ENCODE peak calls at places on chromosomes 12 and 14, in nine cellular contexts. E, V, I, K, Q, B, O, S and H are unnamed samples.

GRCh38 chr12:95205685-95206084 is 11.6 kb downstream of the FGD6 start:
- DNase-seq in E (no peak), V (no peak), I (peak), K (no peak), Q (peak), B (peak), O (peak), S (no peak), H (no peak)

GRCh38 chr14:96255501-96256366 is at the start of gene BDKRB1:
- DNase-seq in E (no peak), V (no peak), I (no peak), K (no peak), Q (peak), B (no peak), O (no peak), S (no peak), H (no peak)

GRCh38 chr12:42804928-42805327 is 215.4 kb upstream of the PRICKLE1 start:
- DNase-seq in E (no peak), V (no peak), I (no peak), K (no peak), Q (no peak), B (peak), O (no peak), S (no peak), H (no peak)

GRCh38 chr12:122064034-122064777 is 14.3 kb upstream of the MLXIP start:
- DNase-seq in E (no peak), V (peak), I (peak), K (peak), Q (peak), B (peak), O (peak), S (no peak), H (peak)

GRCh38 chr14:61565836-61566536 is 129.3 kb upstream of the HIF1A start:
- DNase-seq in E (no peak), V (no peak), I (no peak), K (no peak), Q (peak), B (no peak), O (peak), S (no peak), H (no peak)

GRCh38 chr14:92564361-92565039 is 50.9 kb downstream of the RIN3 start:
- DNase-seq in E (no peak), V (no peak), I (no peak), K (peak), Q (no peak), B (no peak), O (no peak), S (no peak), H (no peak)

GRCh38 chr12:116317986-116318737 is 40.7 kb upstream of the MED13L start:
- DNase-seq in E (no peak), V (no peak), I (no peak), K (peak), Q (no peak), B (no peak), O (no peak), S (no peak), H (no peak)

GRCh38 chr12:30003321-30003720 is 219.6 kb upstream of the TMTC1 start:
- DNase-seq in E (no peak), V (no peak), I (no peak), K (no peak), Q (no peak), B (no peak), O (no peak), S (no peak), H (no peak)

GRCh38 chr12:68807576-68808387 is at the start of gene MDM2:
- DNase-seq in E (peak), V (peak), I (peak), K (peak), Q (peak), B (peak), O (peak), S (no peak), H (peak)

GRCh38 chr12:57171668-57172067 is 24.2 kb upstream of the LRP1-AS start:
- DNase-seq in E (no peak), V (no peak), I (no peak), K (no peak), Q (peak), B (no peak), O (no peak), S (peak), H (no peak)

GRCh38 chr12:47808574-47809380 is 10.9 kb downstream of the HDAC7 start:
- DNase-seq in E (no peak), V (no peak), I (no peak), K (no peak), Q (peak), B (peak), O (no peak), S (no peak), H (no peak)

GRCh38 chr14:94601961-94602391 is 10.2 kb upstream of the SERPINA3 start:
- DNase-seq in E (no peak), V (peak), I (peak), K (no peak), Q (peak), B (peak), O (peak), S (no peak), H (no peak)

GRCh38 chr12:57049047-57049446 is 882 bp downstream of the MYO1A start:
- DNase-seq in E (no peak), V (no peak), I (no peak), K (no peak), Q (no peak), B (peak), O (no peak), S (no peak), H (no peak)

GRCh38 chr14:100147181-100147631 is 12.2 kb downstream of the DEGS2 start:
- DNase-seq in E (no peak), V (no peak), I (no peak), K (peak), Q (no peak), B (no peak), O (no peak), S (no peak), H (peak)

GRCh38 chr12:32390572-32391219 is 8.7 kb upstream of the FGD4 start:
- DNase-seq in E (no peak), V (no peak), I (peak), K (peak), Q (no peak), B (peak), O (peak), S (no peak), H (peak)

GRCh38 chr12:93041416-93041815 is 112.3 kb upstream of the EEA1 start:
- DNase-seq in E (no peak), V (no peak), I (no peak), K (no peak), Q (no peak), B (no peak), O (no peak), S (no peak), H (no peak)
- TF ChIP-seq CTCF in E (no peak), V (no peak), I (no peak), K (no peak), Q (no peak), B (no peak), O (no peak), S (no peak), H (no peak)

GRCh38 chr12:105288311-105288996 is 42.0 kb upstream of the C12orf75 start:
- DNase-seq in E (no peak), V (no peak), I (no peak), K (no peak), Q (no peak), B (no peak), O (no peak), S (no peak), H (no peak)
- TF ChIP-seq CTCF in E (no peak), V (no peak), I (no peak), K (no peak), Q (no peak), B (no peak), O (peak), S (no peak), H (no peak)

DNA sequence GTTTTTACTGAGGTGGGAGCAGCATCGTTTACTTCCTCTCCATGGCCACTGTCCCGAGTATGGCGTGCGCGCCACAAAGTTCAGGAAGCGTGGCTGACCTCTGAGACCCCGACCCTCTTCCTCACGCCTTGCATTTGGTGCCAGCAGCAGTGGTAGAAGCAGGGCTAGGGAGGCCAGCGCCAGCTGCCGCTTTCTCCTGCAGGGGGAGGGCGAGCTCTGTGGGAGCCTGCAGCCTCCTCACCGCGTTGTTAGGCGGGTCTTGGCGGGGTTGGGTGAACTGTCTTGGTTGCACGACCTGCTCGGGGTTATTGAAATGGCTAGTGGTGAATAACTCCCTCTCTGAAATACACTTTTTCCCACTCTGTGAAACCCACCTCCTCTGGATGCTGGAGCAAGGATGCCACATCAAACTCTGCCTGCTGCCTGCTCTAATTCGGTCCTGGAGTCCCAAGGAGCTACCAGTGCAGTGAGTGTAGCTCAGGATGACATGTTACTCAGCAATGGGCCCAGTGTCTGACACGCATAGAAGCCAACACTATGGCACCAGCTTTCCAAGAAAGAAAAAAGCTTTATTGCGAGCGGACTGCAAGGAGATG is 22.3 kb upstream of the TDRD9 start:
- DNase-seq in E (no peak), V (no peak), I (no peak), K (peak), Q (no peak), B (peak), O (no peak), S (no peak), H (peak)
- TF ChIP-seq CTCF in E (no peak), V (no peak), I (no peak), K (no peak), Q (no peak), B (peak), O (no peak), S (no peak), H (peak)

DNA sequence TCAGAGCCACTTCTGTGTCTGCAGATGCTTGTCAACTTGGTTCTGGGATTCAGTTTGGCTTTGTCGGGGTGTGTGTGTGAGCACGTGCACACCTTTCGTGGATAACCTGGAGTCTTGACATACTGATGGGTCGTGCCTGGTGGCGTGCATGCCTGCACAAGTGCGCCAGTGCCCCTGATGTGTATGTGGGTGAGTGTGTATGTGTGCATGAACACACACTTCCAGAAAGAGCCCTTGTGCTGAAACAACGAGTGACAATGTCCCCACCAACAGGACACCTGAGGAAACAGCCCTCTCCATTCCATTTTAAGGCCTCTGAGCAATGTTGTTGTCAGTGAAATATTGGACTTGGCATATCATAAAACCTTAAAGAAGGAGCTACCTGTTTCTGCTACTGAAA is 53.9 kb downstream of the SMUG1 start:
- DNase-seq in E (no peak), V (no peak), I (peak), K (no peak), Q (no peak), B (no peak), O (peak), S (no peak), H (no peak)
- TF ChIP-seq CTCF in E (no peak), V (no peak), I (no peak), K (no peak), Q (no peak), B (peak), O (no peak), S (no peak), H (no peak)

DNA sequence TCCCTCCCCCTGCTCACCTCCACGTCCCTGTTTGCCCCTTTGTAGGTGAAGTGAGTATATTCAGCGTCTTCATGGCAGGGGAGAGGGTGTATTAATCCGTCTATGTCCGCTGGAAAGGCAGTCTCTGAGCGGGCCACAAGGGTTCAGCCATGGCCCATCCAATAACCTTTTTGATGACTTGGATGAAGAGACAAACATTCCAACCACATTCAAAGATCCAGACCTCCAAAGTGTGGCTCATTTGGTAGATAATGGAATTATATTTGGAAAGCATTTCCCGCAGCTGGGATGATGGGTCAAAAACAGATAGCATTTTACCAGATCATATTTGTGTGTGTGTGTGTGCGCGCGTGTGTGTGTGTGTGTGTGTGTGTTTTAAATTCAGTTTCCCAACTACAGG is 345.9 kb downstream of the DPF3 start:
- DNase-seq in E (no peak), V (no peak), I (no peak), K (no peak), Q (no peak), B (peak), O (peak), S (no peak), H (no peak)
- TF ChIP-seq CTCF in E (no peak), V (no peak), I (no peak), K (no peak), Q (peak), B (no peak), O (no peak), S (no peak), H (no peak)